ENCODE peak calls at places on chromosomes 16 and 17, in six cellular contexts. N, O, R, I, K and B are unnamed samples.

GRCh38 chr17:49390548-49391324 is 23.9 kb downstream of the PHB1 start:
- DNase-seq in N (no peak), O (no peak), R (no peak), I (no peak), K (peak; percentile 63), B (peak; percentile 48)

GRCh38 chr17:5585814-5586558 is 1.7 kb upstream of the NLRP1 start:
- DNase-seq in N (no peak), O (no peak), R (no peak), I (no peak), K (no peak), B (no peak)

GRCh38 chr17:74448774-74449173 is 16.9 kb downstream of the GPRC5C start:
- DNase-seq in N (no peak), O (no peak), R (no peak), I (no peak), K (no peak), B (no peak)

GRCh38 chr16:57606147-57606846 is 22.1 kb upstream of the ADGRG1 start:
- DNase-seq in N (no peak), O (no peak), R (no peak), I (no peak), K (no peak), B (no peak)

GRCh38 chr17:15398736-15399331 is 57.4 kb upstream of the TEKT3 start:
- DNase-seq in N (no peak), O (no peak), R (no peak), I (no peak), K (no peak), B (no peak)

GRCh38 chr17:7354262-7354781 is 634 bp upstream of the TMEM95 start:
- DNase-seq in N (no peak), O (no peak), R (no peak), I (no peak), K (no peak), B (peak; percentile 22)

GRCh38 chr17:43044024-43044423 is 19.0 kb downstream of the RND2 start:
- DNase-seq in N (no peak), O (no peak), R (no peak), I (no peak), K (no peak), B (no peak)

GRCh38 chr17:83192161-83192788 is 112.9 kb downstream of the METRNL start:
- DNase-seq in N (no peak), O (no peak), R (no peak), I (no peak), K (no peak), B (peak; percentile 6)

GRCh38 chr16:4625617-4626159 is 1.1 kb downstream of the MGRN1 start:
- DNase-seq in N (no peak), O (no peak), R (no peak), I (no peak), K (no peak), B (no peak)

GRCh38 chr16:51146256-51146924 is 4.7 kb downstream of the SALL1 start:
- DNase-seq in N (no peak), O (no peak), R (no peak), I (no peak), K (no peak), B (no peak)

GRCh38 chr16:56565023-56565477 is at the start of gene MT4:
- DNase-seq in N (no peak), O (no peak), R (no peak), I (no peak), K (no peak), B (no peak)

GRCh38 chr16:19689342-19689741 is 28.7 kb downstream of the KNOP1 start:
- DNase-seq in N (no peak), O (no peak), R (no peak), I (no peak), K (no peak), B (no peak)